ENCODE peak calls at places on chromosomes 16 and 17, in ten cellular contexts. One of them, this sample, is unnamed.

GRCh38 chr17:44910231-44911106 is 4.8 kb downstream of the GFAP start:
- DNase-seq in glutamatergic neuron: no peak
- DNase-seq in CD4-positive, alpha-beta T cell: no peak
- DNase-seq in RWPE1: no peak
- DNase-seq in WTC11: no peak
- DNase-seq in lower leg skin: no peak
- DNase-seq in neural progenitor cell: no peak
- DNase-seq in CD8-positive, alpha-beta T cell: no peak
- DNase-seq in thoracic aorta: no peak
- DNase-seq in AG10803: no peak
- DNase-seq in this sample: no peak

GRCh38 chr17:7380321-7380720 is 568 bp upstream of the TNK1 start:
- DNase-seq in neural progenitor cell: no peak
- DNase-seq in AG10803: peak; percentile 75
- DNase-seq in RWPE1: no peak
- DNase-seq in WTC11: peak; percentile 28
- DNase-seq in CD4-positive, alpha-beta T cell: no peak
- DNase-seq in CD8-positive, alpha-beta T cell: no peak
- DNase-seq in glutamatergic neuron: no peak
- DNase-seq in thoracic aorta: no peak
- DNase-seq in lower leg skin: peak; percentile 92
- DNase-seq in this sample: no peak

GRCh38 chr16:78390828-78391227 is 291.4 kb downstream of the WWOX start:
- DNase-seq in RWPE1: no peak
- DNase-seq in neural progenitor cell: no peak
- DNase-seq in WTC11: no peak
- DNase-seq in AG10803: no peak
- DNase-seq in CD4-positive, alpha-beta T cell: no peak
- DNase-seq in CD8-positive, alpha-beta T cell: no peak
- DNase-seq in lower leg skin: no peak
- DNase-seq in glutamatergic neuron: no peak
- DNase-seq in thoracic aorta: no peak
- DNase-seq in this sample: no peak

GRCh38 chr16:87860553-87861299 is 8.6 kb downstream of the SLC7A5 start:
- DNase-seq in neural progenitor cell: no peak
- DNase-seq in WTC11: no peak
- DNase-seq in CD8-positive, alpha-beta T cell: no peak
- DNase-seq in thoracic aorta: no peak
- DNase-seq in CD4-positive, alpha-beta T cell: no peak
- DNase-seq in RWPE1: no peak
- DNase-seq in lower leg skin: peak; percentile 80
- DNase-seq in AG10803: peak; percentile 64
- DNase-seq in glutamatergic neuron: peak; percentile 61
- DNase-seq in this sample: no peak

GRCh38 chr16:28573738-28574718 is 20.3 kb downstream of the SGF29 start:
- DNase-seq in CD4-positive, alpha-beta T cell: no peak
- DNase-seq in CD8-positive, alpha-beta T cell: no peak
- DNase-seq in lower leg skin: no peak
- DNase-seq in neural progenitor cell: no peak
- DNase-seq in AG10803: no peak
- DNase-seq in glutamatergic neuron: no peak
- DNase-seq in RWPE1: no peak
- DNase-seq in WTC11: no peak
- DNase-seq in thoracic aorta: no peak
- DNase-seq in this sample: no peak

GRCh38 chr16:57759541-57760356 is 24.2 kb downstream of the KATNB1 start:
- DNase-seq in neural progenitor cell: no peak
- DNase-seq in CD8-positive, alpha-beta T cell: no peak
- DNase-seq in RWPE1: peak; percentile 63
- DNase-seq in CD4-positive, alpha-beta T cell: no peak
- DNase-seq in WTC11: no peak
- DNase-seq in thoracic aorta: no peak
- DNase-seq in glutamatergic neuron: no peak
- DNase-seq in lower leg skin: no peak
- DNase-seq in AG10803: no peak
- DNase-seq in this sample: no peak

GRCh38 chr17:46766493-46767491 is 51.7 kb downstream of the WNT3 start:
- DNase-seq in AG10803: no peak
- DNase-seq in thoracic aorta: no peak
- DNase-seq in lower leg skin: peak; percentile 77
- DNase-seq in RWPE1: no peak
- DNase-seq in CD8-positive, alpha-beta T cell: peak; percentile 4
- DNase-seq in neural progenitor cell: no peak
- DNase-seq in WTC11: no peak
- DNase-seq in CD4-positive, alpha-beta T cell: no peak
- DNase-seq in glutamatergic neuron: no peak
- DNase-seq in this sample: no peak

GRCh38 chr16:80889779-80890359 is 85.5 kb upstream of the CDYL2 start:
- DNase-seq in thoracic aorta: no peak
- DNase-seq in AG10803: no peak
- DNase-seq in RWPE1: no peak
- DNase-seq in CD8-positive, alpha-beta T cell: no peak
- DNase-seq in WTC11: no peak
- DNase-seq in neural progenitor cell: no peak
- DNase-seq in glutamatergic neuron: no peak
- DNase-seq in CD4-positive, alpha-beta T cell: no peak
- DNase-seq in lower leg skin: no peak
- DNase-seq in this sample: no peak

GRCh38 chr16:49376206-49376605 is 2.6 kb downstream of the C16orf78 start:
- DNase-seq in thoracic aorta: no peak
- DNase-seq in RWPE1: no peak
- DNase-seq in glutamatergic neuron: no peak
- DNase-seq in WTC11: no peak
- DNase-seq in lower leg skin: peak; percentile 40
- DNase-seq in CD8-positive, alpha-beta T cell: no peak
- DNase-seq in CD4-positive, alpha-beta T cell: no peak
- DNase-seq in AG10803: no peak
- DNase-seq in neural progenitor cell: no peak
- DNase-seq in this sample: no peak

GRCh38 chr17:14346801-14347200 is 45.9 kb downstream of the HS3ST3B1 start:
- DNase-seq in RWPE1: no peak
- DNase-seq in lower leg skin: peak; percentile 58
- DNase-seq in thoracic aorta: no peak
- DNase-seq in CD8-positive, alpha-beta T cell: no peak
- DNase-seq in WTC11: no peak
- DNase-seq in neural progenitor cell: no peak
- DNase-seq in CD4-positive, alpha-beta T cell: no peak
- DNase-seq in glutamatergic neuron: no peak
- DNase-seq in AG10803: no peak
- DNase-seq in this sample: no peak

GRCh38 chr17:73821665-73822064 is 177.4 kb upstream of the SDK2 start:
- DNase-seq in lower leg skin: no peak
- DNase-seq in AG10803: no peak
- DNase-seq in WTC11: no peak
- DNase-seq in RWPE1: no peak
- DNase-seq in glutamatergic neuron: no peak
- DNase-seq in thoracic aorta: no peak
- DNase-seq in CD4-positive, alpha-beta T cell: no peak
- DNase-seq in CD8-positive, alpha-beta T cell: no peak
- DNase-seq in neural progenitor cell: no peak
- DNase-seq in this sample: no peak

GRCh38 chr16:56191807-56192643 is 736 bp downstream of the GNAO1 start:
- DNase-seq in thoracic aorta: no peak
- DNase-seq in neural progenitor cell: peak; percentile 48
- DNase-seq in RWPE1: no peak
- DNase-seq in WTC11: no peak
- DNase-seq in lower leg skin: no peak
- DNase-seq in AG10803: no peak
- DNase-seq in CD4-positive, alpha-beta T cell: no peak
- DNase-seq in glutamatergic neuron: peak; percentile 38
- DNase-seq in CD8-positive, alpha-beta T cell: no peak
- DNase-seq in this sample: peak; percentile 22

GRCh38 chr16:19609359-19609758 is 53.9 kb downstream of the VPS35L start:
- DNase-seq in RWPE1: no peak
- DNase-seq in thoracic aorta: no peak
- DNase-seq in glutamatergic neuron: no peak
- DNase-seq in WTC11: no peak
- DNase-seq in CD4-positive, alpha-beta T cell: no peak
- DNase-seq in AG10803: no peak
- DNase-seq in CD8-positive, alpha-beta T cell: no peak
- DNase-seq in neural progenitor cell: no peak
- DNase-seq in lower leg skin: no peak
- DNase-seq in this sample: no peak

GRCh38 chr16:46898006-46898405 is 13.8 kb downstream of the GPT2 start:
- DNase-seq in CD8-positive, alpha-beta T cell: no peak
- DNase-seq in thoracic aorta: no peak
- DNase-seq in neural progenitor cell: no peak
- DNase-seq in AG10803: no peak
- DNase-seq in WTC11: no peak
- DNase-seq in lower leg skin: no peak
- DNase-seq in RWPE1: no peak
- DNase-seq in glutamatergic neuron: no peak
- DNase-seq in CD4-positive, alpha-beta T cell: no peak
- DNase-seq in this sample: no peak
- TF ChIP-seq CTCF in CD8-positive, alpha-beta T cell: no peak
- TF ChIP-seq CTCF in thoracic aorta: no peak
- TF ChIP-seq CTCF in neural progenitor cell: no peak
- TF ChIP-seq CTCF in AG10803: no peak
- TF ChIP-seq CTCF in WTC11: no peak
- TF ChIP-seq CTCF in lower leg skin: no peak
- TF ChIP-seq CTCF in RWPE1: no peak
- TF ChIP-seq CTCF in glutamatergic neuron: no peak
- TF ChIP-seq CTCF in CD4-positive, alpha-beta T cell: no peak
- TF ChIP-seq CTCF in this sample: no peak

GRCh38 chr17:34892864-34893263 is 68.4 kb downstream of the CCT6B start:
- DNase-seq in WTC11: peak; percentile 71
- DNase-seq in CD4-positive, alpha-beta T cell: no peak
- DNase-seq in glutamatergic neuron: peak; percentile 81
- DNase-seq in thoracic aorta: no peak
- DNase-seq in CD8-positive, alpha-beta T cell: no peak
- DNase-seq in lower leg skin: no peak
- DNase-seq in neural progenitor cell: peak; percentile 78
- DNase-seq in AG10803: no peak
- DNase-seq in RWPE1: peak; percentile 26
- DNase-seq in this sample: peak; percentile 54
- TF ChIP-seq CTCF in WTC11: peak; percentile 74
- TF ChIP-seq CTCF in CD4-positive, alpha-beta T cell: peak; percentile 18
- TF ChIP-seq CTCF in glutamatergic neuron: peak; percentile 60
- TF ChIP-seq CTCF in thoracic aorta: no peak
- TF ChIP-seq CTCF in CD8-positive, alpha-beta T cell: no peak
- TF ChIP-seq CTCF in lower leg skin: no peak
- TF ChIP-seq CTCF in neural progenitor cell: peak; percentile 93
- TF ChIP-seq CTCF in AG10803: peak; percentile 16
- TF ChIP-seq CTCF in RWPE1: no peak
- TF ChIP-seq CTCF in this sample: peak; percentile 23

GRCh38 chr17:63700528-63701441 is 860 bp upstream of the LIMD2 start:
- DNase-seq in neural progenitor cell: peak; percentile 74
- DNase-seq in thoracic aorta: peak; percentile 60
- DNase-seq in glutamatergic neuron: peak; percentile 74
- DNase-seq in lower leg skin: peak; percentile 86
- DNase-seq in CD4-positive, alpha-beta T cell: peak; percentile 37
- DNase-seq in AG10803: peak; percentile 54
- DNase-seq in WTC11: peak; percentile 47
- DNase-seq in RWPE1: no peak
- DNase-seq in CD8-positive, alpha-beta T cell: peak; percentile 61
- DNase-seq in this sample: peak; percentile 82
- TF ChIP-seq CTCF in neural progenitor cell: peak; percentile 43
- TF ChIP-seq CTCF in thoracic aorta: peak; percentile 34
- TF ChIP-seq CTCF in glutamatergic neuron: no peak
- TF ChIP-seq CTCF in lower leg skin: no peak
- TF ChIP-seq CTCF in CD4-positive, alpha-beta T cell: no peak
- TF ChIP-seq CTCF in AG10803: no peak
- TF ChIP-seq CTCF in WTC11: no peak
- TF ChIP-seq CTCF in RWPE1: no peak
- TF ChIP-seq CTCF in CD8-positive, alpha-beta T cell: no peak
- TF ChIP-seq CTCF in this sample: peak; percentile 47

GRCh38 chr17:8801135-8801840 is 2.1 kb upstream of the MFSD6L start:
- DNase-seq in glutamatergic neuron: no peak
- DNase-seq in CD4-positive, alpha-beta T cell: no peak
- DNase-seq in lower leg skin: peak; percentile 58
- DNase-seq in thoracic aorta: no peak
- DNase-seq in AG10803: no peak
- DNase-seq in WTC11: no peak
- DNase-seq in neural progenitor cell: no peak
- DNase-seq in CD8-positive, alpha-beta T cell: no peak
- DNase-seq in RWPE1: no peak
- DNase-seq in this sample: no peak

GRCh38 chr17:8800656-8801055 is 1.5 kb upstream of the MFSD6L start:
- DNase-seq in lower leg skin: no peak
- DNase-seq in AG10803: no peak
- DNase-seq in WTC11: no peak
- DNase-seq in CD8-positive, alpha-beta T cell: no peak
- DNase-seq in glutamatergic neuron: no peak
- DNase-seq in thoracic aorta: no peak
- DNase-seq in CD4-positive, alpha-beta T cell: no peak
- DNase-seq in RWPE1: no peak
- DNase-seq in neural progenitor cell: no peak
- DNase-seq in this sample: no peak

GRCh38 chr17:8807070-8807550 is 7.9 kb upstream of the MFSD6L start:
- DNase-seq in lower leg skin: peak; percentile 26
- DNase-seq in CD4-positive, alpha-beta T cell: no peak
- DNase-seq in thoracic aorta: no peak
- DNase-seq in CD8-positive, alpha-beta T cell: no peak
- DNase-seq in neural progenitor cell: no peak
- DNase-seq in AG10803: no peak
- DNase-seq in WTC11: no peak
- DNase-seq in RWPE1: peak; percentile 38
- DNase-seq in glutamatergic neuron: no peak
- DNase-seq in this sample: peak; percentile 84

GRCh38 chr17:8806206-8807069 is 7.3 kb upstream of the MFSD6L start:
- DNase-seq in CD4-positive, alpha-beta T cell: no peak
- DNase-seq in thoracic aorta: no peak
- DNase-seq in AG10803: no peak
- DNase-seq in neural progenitor cell: no peak
- DNase-seq in RWPE1: no peak
- DNase-seq in glutamatergic neuron: no peak
- DNase-seq in WTC11: no peak
- DNase-seq in CD8-positive, alpha-beta T cell: no peak
- DNase-seq in lower leg skin: peak; percentile 59
- DNase-seq in this sample: no peak

DNA sequence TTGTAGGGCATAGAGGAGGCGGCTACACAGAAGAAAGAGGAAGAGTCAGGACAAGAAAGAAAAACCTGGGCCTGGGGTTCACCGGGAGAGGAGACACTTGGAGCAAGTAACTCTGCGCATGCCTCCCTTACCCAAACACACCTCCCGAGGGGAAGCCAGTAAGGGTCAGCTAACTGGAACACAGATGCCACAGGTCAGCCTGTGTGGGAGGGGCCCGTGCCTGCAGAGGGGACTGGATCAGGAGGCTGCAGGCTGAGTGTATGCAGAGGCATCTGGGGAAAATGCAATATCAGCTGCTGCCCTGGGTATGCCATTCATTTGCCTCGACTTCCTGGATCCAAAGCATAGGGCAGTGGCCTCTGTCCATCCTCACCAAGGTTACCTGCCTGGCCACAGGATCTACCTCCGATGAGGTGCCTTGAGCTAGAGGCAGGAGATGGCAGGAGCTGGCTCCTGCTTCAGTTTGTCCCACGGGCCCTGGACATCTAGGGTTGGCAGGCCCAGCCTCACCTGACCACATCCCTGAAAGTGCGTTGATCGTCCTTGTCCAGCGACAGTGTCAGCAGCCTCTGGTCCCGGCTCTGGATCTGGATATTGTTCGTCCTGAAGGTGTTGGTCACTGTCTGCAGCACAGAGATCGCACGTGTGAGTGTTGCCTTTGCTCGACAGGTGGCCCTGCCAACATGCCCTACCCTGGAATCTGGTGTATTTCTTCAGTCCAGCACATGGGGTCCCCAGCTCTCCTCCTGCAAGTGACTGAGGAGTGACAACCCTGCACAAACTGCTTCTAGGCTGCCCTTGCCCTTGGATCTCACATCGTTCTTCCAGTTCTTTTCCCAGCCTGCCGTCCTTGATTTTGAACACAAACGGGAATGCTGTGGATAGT is 4.6 kb upstream of the MFSD6L start:
- DNase-seq in thoracic aorta: no peak
- DNase-seq in RWPE1: no peak
- DNase-seq in lower leg skin: peak; percentile 76
- DNase-seq in glutamatergic neuron: no peak
- DNase-seq in CD4-positive, alpha-beta T cell: no peak
- DNase-seq in neural progenitor cell: no peak
- DNase-seq in AG10803: no peak
- DNase-seq in WTC11: peak; percentile 43
- DNase-seq in CD8-positive, alpha-beta T cell: no peak
- DNase-seq in this sample: no peak
- TF ChIP-seq CTCF in thoracic aorta: no peak
- TF ChIP-seq CTCF in RWPE1: no peak
- TF ChIP-seq CTCF in lower leg skin: no peak
- TF ChIP-seq CTCF in glutamatergic neuron: no peak
- TF ChIP-seq CTCF in CD4-positive, alpha-beta T cell: no peak
- TF ChIP-seq CTCF in neural progenitor cell: peak; percentile 8
- TF ChIP-seq CTCF in AG10803: no peak
- TF ChIP-seq CTCF in WTC11: no peak
- TF ChIP-seq CTCF in CD8-positive, alpha-beta T cell: no peak
- TF ChIP-seq CTCF in this sample: no peak

This sample was measured in GM13976.